ENCODE peak calls at places on chromosomes 6 and 20, in seven cellular contexts. F is neuronal stem cell; V is astrocyte of the spinal cord; C is stimulated activated effector memory CD8-positive, alpha-beta T cell treated with anti-CD3 and anti-CD28 coated beads, Interleukin-12 subunit alpha, Interleukin-12 subunit beta, amount 100 ng/mL, for 72 hours; O is activated T-helper 1 cell treated with anti-CD3 and anti-CD28 coated beads, Interleukin-12 subunit alpha, Interleukin-12 subunit beta, Interleukin-2, Interleukin-4 antibody, amounts not matched to agents 30 ng/mL and 10 ng/mL and 1 ng/mL, durations not matched to agents 14 hours and 24 hours and 36 hours; M is GF-D8; A is AG20443. X is an unnamed sample.

GRCh38 chr6:40848038-40848437 is 191.0 kb downstream of the UNC5CL start:
- DNase-seq in F (no peak), V (no peak), C (no peak), O (no peak), M (no peak), A (peak), X (peak)

GRCh38 chr6:45677381-45677992 is 299.8 kb upstream of the SUPT3H start:
- DNase-seq in F (no peak), V (peak), C (peak), O (peak), M (peak), A (peak), X (peak)

GRCh38 chr6:168060521-168060931 is 18.5 kb downstream of the FRMD1 start:
- DNase-seq in F (peak), V (peak), C (no peak), O (no peak), M (no peak), A (peak), X (peak)

GRCh38 chr6:139879823-139880356 is 505.4 kb upstream of the CITED2 start:
- DNase-seq in F (no peak), V (no peak), C (no peak), O (no peak), M (no peak), A (no peak), X (no peak)

GRCh38 chr6:33410711-33411631 is at the start of gene PHF1:
- DNase-seq in F (no peak), V (no peak), C (peak), O (no peak), M (no peak), A (peak), X (peak)

GRCh38 chr20:13644010-13644409 is 5.3 kb upstream of the TASP1 start:
- DNase-seq in F (no peak), V (peak), C (no peak), O (no peak), M (no peak), A (no peak), X (peak)

GRCh38 chr6:11685411-11686093 is 93.1 kb downstream of the ADTRP start:
- DNase-seq in F (no peak), V (peak), C (no peak), O (no peak), M (no peak), A (peak), X (peak)

GRCh38 chr20:38210741-38211140 is 45.7 kb upstream of the TGM2 start:
- DNase-seq in F (no peak), V (peak), C (no peak), O (no peak), M (no peak), A (no peak), X (peak)

GRCh38 chr6:14506656-14507242 is 389.2 kb downstream of the CD83 start:
- DNase-seq in F (no peak), V (no peak), C (peak), O (no peak), M (no peak), A (no peak), X (no peak)

GRCh38 chr6:55456016-55456415 is 123.0 kb downstream of the HMGCLL1 start:
- DNase-seq in F (no peak), V (peak), C (no peak), O (no peak), M (no peak), A (no peak), X (peak)

GRCh38 chr6:11343963-11344714 is 111.7 kb upstream of the NEDD9 start:
- DNase-seq in F (no peak), V (no peak), C (no peak), O (no peak), M (no peak), A (no peak), X (no peak)

GRCh38 chr6:117906905-117907599 is at the start of gene SLC35F1:
- DNase-seq in F (peak), V (peak), C (peak), O (no peak), M (no peak), A (peak), X (peak)

GRCh38 chr20:15682690-15683089 is 890.6 kb downstream of the KIF16B start:
- DNase-seq in F (no peak), V (peak), C (no peak), O (no peak), M (no peak), A (no peak), X (no peak)

GRCh38 chr20:46651091-46651962 is at the start of gene SLC13A3:
- DNase-seq in F (peak), V (no peak), C (peak), O (no peak), M (no peak), A (peak), X (no peak)

GRCh38 chr6:37482356-37483292 is 17.1 kb downstream of the CCDC167 start:
- DNase-seq in F (no peak), V (no peak), C (no peak), O (no peak), M (no peak), A (no peak), X (no peak)

GRCh38 chr6:170130201-170130621 is 160.7 kb downstream of the DLL1 start:
- DNase-seq in F (no peak), V (no peak), C (no peak), O (no peak), M (no peak), A (no peak), X (no peak)

GRCh38 chr6:118709859-118710350 is 58.5 kb upstream of the CEP85L start:
- DNase-seq in F (no peak), V (peak), C (peak), O (peak), M (no peak), A (no peak), X (peak)

GRCh38 chr20:33079267-33079666 is at the start of gene BPIFB4:
- DNase-seq in F (no peak), V (peak), C (no peak), O (no peak), M (no peak), A (no peak), X (peak)

GRCh38 chr6:52420668-52421358 is 671 bp downstream of the EFHC1 start:
- DNase-seq in F (peak), V (peak), C (no peak), O (no peak), M (no peak), A (no peak), X (no peak)

GRCh38 chr20:51797357-51798025 is 4.8 kb downstream of the SALL4 start:
- DNase-seq in F (peak), V (peak), C (no peak), O (no peak), M (no peak), A (no peak), X (no peak)

GRCh38 chr20:3771552-3772058 is 4.1 kb upstream of the ADISSP start:
- DNase-seq in F (no peak), V (no peak), C (no peak), O (no peak), M (no peak), A (no peak), X (no peak)

GRCh38 chr6:134007077-134007476 is 45.3 kb downstream of the SLC2A12 start:
- DNase-seq in F (no peak), V (no peak), C (no peak), O (no peak), M (no peak), A (no peak), X (no peak)

GRCh38 chr6:140462495-140463311 is 1088.3 kb upstream of the CITED2 start:
- DNase-seq in F (no peak), V (peak), C (no peak), O (no peak), M (no peak), A (peak), X (peak)

GRCh38 chr6:34982424-34982852 is 93.4 kb downstream of the ANKS1A start:
- DNase-seq in F (no peak), V (peak), C (no peak), O (no peak), M (peak), A (peak), X (peak)

GRCh38 chr20:11091496-11091895 is 417.7 kb upstream of the JAG1 start:
- DNase-seq in F (no peak), V (no peak), C (no peak), O (no peak), M (no peak), A (no peak), X (no peak)

GRCh38 chr6:158807515-158808441 is 11.4 kb downstream of the EZR start:
- DNase-seq in F (no peak), V (no peak), C (no peak), O (no peak), M (no peak), A (no peak), X (no peak)

GRCh38 chr6:16873698-16874097 is 112.4 kb upstream of the ATXN1 start:
- DNase-seq in F (no peak), V (no peak), C (no peak), O (no peak), M (no peak), A (no peak), X (no peak)

X was measured in AG10803.